ENCODE peak calls at places on chromosomes 12 and 14, in six cellular contexts. M, N, V, P, W and R are unnamed samples. For H3K4me1, the result is how much of the 10 kb centered on the place peaks cover.

GRCh38 chr12:105617141-105617540 is 286.6 kb downstream of the C12orf75 start:
- DNase-seq in V (no peak), W (no peak), N (no peak), P (no peak), M (no peak), R (no peak)

GRCh38 chr12:26791328-26791791 is 41.6 kb downstream of the ITPR2 start:
- DNase-seq in N (no peak), M (no peak), P (no peak), W (no peak), V (no peak), R (peak)

GRCh38 chr12:113244015-113244983 is 23.0 kb downstream of the TPCN1 start:
- DNase-seq in V (no peak), N (no peak), M (no peak), P (peak), W (peak), R (no peak)

GRCh38 chr12:73342733-73343132 is 1070.6 kb downstream of the TRHDE start:
- DNase-seq in W (no peak), M (no peak), P (no peak), V (no peak), N (no peak), R (no peak)

GRCh38 chr12:50282581-50283229 is 615 bp downstream of the LIMA1 start:
- DNase-seq in M (no peak), W (no peak), N (no peak), P (peak), V (no peak), R (peak)

GRCh38 chr14:95413289-95414215 is 93.8 kb upstream of the CLMN start:
- DNase-seq in V (no peak), N (no peak), P (no peak), W (no peak), M (no peak), R (peak)

GRCh38 chr12:127230843-127231260 is 1036.1 kb upstream of the TMEM132C start:
- DNase-seq in V (no peak), W (no peak), N (no peak), P (peak), M (no peak), R (peak)

GRCh38 chr12:65152586-65152985 is 16.8 kb upstream of the LEMD3 start:
- DNase-seq in N (no peak), V (no peak), W (no peak), M (no peak), P (peak), R (no peak)

GRCh38 chr12:116087962-116088361 is 189.5 kb downstream of the MED13L start:
- DNase-seq in N (no peak), P (no peak), M (no peak), V (no peak), W (no peak), R (no peak)

GRCh38 chr14:26531894-26532293 is 65.9 kb downstream of the NOVA1 start:
- DNase-seq in V (peak), P (peak), N (no peak), M (no peak), W (no peak), R (peak)

GRCh38 chr12:130686511-130686981 is 29.6 kb downstream of the RIMBP2 start:
- DNase-seq in M (no peak), P (no peak), V (no peak), W (no peak), N (no peak), R (no peak)

GRCh38 chr12:120265483-120266179 is at the start of gene PXN:
- DNase-seq in N (peak), W (peak), M (peak), V (peak), P (peak), R (peak)

GRCh38 chr14:32757568-32757967 is 181.1 kb upstream of the NPAS3 start:
- DNase-seq in V (no peak), P (no peak), W (no peak), N (no peak), M (no peak), R (no peak)

GRCh38 chr12:65637774-65638173 is 186.5 kb upstream of the HMGA2 start:
- DNase-seq in W (no peak), V (no peak), N (no peak), P (no peak), M (no peak), R (peak)

GRCh38 chr12:124523071-124523470 is 44.3 kb downstream of the NCOR2 start:
- DNase-seq in M (no peak), P (peak), W (no peak), V (no peak), N (no peak), R (peak)

GRCh38 chr12:130514149-130514551 is 176.5 kb downstream of the PIWIL1 start:
- DNase-seq in W (no peak), V (peak), N (no peak), P (no peak), M (no peak), R (no peak)

GRCh38 chr12:89962648-89963047 is 254.0 kb upstream of the ATP2B1 start:
- DNase-seq in N (no peak), V (no peak), M (no peak), W (no peak), P (no peak), R (peak)

GRCh38 chr12:120820885-120821510 is 83.2 kb downstream of the SPPL3 start:
- DNase-seq in V (no peak), W (no peak), P (no peak), M (no peak), N (peak), R (no peak)

GRCh38 chr12:48977290-48978281 is 536 bp upstream of the WNT1 start:
- DNase-seq in M (peak), W (peak), V (peak), N (peak), P (peak), R (peak)

GRCh38 chr14:74326369-74327152 is 21.7 kb upstream of the VRTN start:
- DNase-seq in N (no peak), M (no peak), P (no peak), W (no peak), V (peak), R (no peak)

GRCh38 chr12:122126713-122127597 is 47.1 kb downstream of the IL31 start:
- DNase-seq in P (no peak), V (peak), W (peak), M (no peak), N (no peak), R (no peak)

GRCh38 chr12:614727-615060 is 48.6 kb downstream of the NINJ2 start:
- DNase-seq in V (no peak), M (no peak), N (no peak), W (no peak), P (no peak), R (no peak)

GRCh38 chr14:70641548-70642312 is at the start of gene TTC9:
- DNase-seq in M (peak), V (peak), N (peak), P (no peak), W (peak), R (peak)

GRCh38 chr12:119593578-119594398 is at the start of gene TMEM233:
- DNase-seq in M (no peak), V (peak), W (peak), N (no peak), P (no peak), R (no peak)

GRCh38 chr14:99809864-99810854 is 16.9 kb downstream of the EML1 start:
- DNase-seq in W (no peak), P (no peak), M (no peak), N (no peak), V (no peak), R (peak)

GRCh38 chr12:47087088-47087688 is 7.4 kb upstream of the AMIGO2 start:
- DNase-seq in P (no peak), N (no peak), W (no peak), M (no peak), V (no peak), R (no peak)

GRCh38 chr12:111412007-111412829 is 6.5 kb downstream of the SH2B3 start:
- DNase-seq in V (peak), M (no peak), W (no peak), N (no peak), P (no peak), R (peak)

GRCh38 chr12:80752464-80752863 is 35.8 kb downstream of the MYF5 start:
- DNase-seq in V (no peak), N (no peak), M (no peak), P (no peak), W (no peak), R (peak)

GRCh38 chr14:54790092-54790491 is 112.5 kb downstream of the GCH1 start:
- DNase-seq in P (no peak), W (no peak), V (no peak), N (no peak), M (no peak), R (no peak)

GRCh38 chr12:32107376-32108267 is 975 bp downstream of the BICD1 start:
- DNase-seq in V (peak), M (no peak), W (no peak), P (peak), N (peak), R (peak)

GRCh38 chr12:131138638-131139362 is 185.1 kb downstream of the ADGRD1 start:
- DNase-seq in P (no peak), N (no peak), M (no peak), V (no peak), W (no peak), R (no peak)

GRCh38 chr12:66550626-66551025 is 128.2 kb downstream of the GRIP1 start:
- DNase-seq in V (no peak), P (no peak), N (no peak), M (no peak), W (no peak), R (no peak)

GRCh38 chr12:46153267-46153872 is 115.5 kb downstream of the SLC38A1 start:
- DNase-seq in M (no peak), N (peak), V (peak), W (no peak), P (no peak), R (peak)

GRCh38 chr12:100741084-100741711 is 53.4 kb upstream of the ANO4 start:
- DNase-seq in W (no peak), M (no peak), V (peak), N (peak), P (peak), R (peak)

GRCh38 chr12:106914796-106915634 is 40.7 kb upstream of the TMEM263 start:
- DNase-seq in P (no peak), W (no peak), N (no peak), V (no peak), M (no peak), R (no peak)

GRCh38 chr14:73753043-73753886 is 39.1 kb upstream of the PNMA1 start:
- DNase-seq in P (no peak), W (no peak), M (no peak), V (no peak), N (peak), R (peak)

GRCh38 chr14:104419865-104420458 is 159.6 kb upstream of the C14orf180 start:
- DNase-seq in V (no peak), M (no peak), N (no peak), P (no peak), W (no peak), R (no peak)

GRCh38 chr12:6494968-6495367 is 1.1 kb downstream of the NCAPD2 start:
- DNase-seq in N (no peak), V (no peak), W (no peak), P (peak), M (no peak), R (peak)

DNA sequence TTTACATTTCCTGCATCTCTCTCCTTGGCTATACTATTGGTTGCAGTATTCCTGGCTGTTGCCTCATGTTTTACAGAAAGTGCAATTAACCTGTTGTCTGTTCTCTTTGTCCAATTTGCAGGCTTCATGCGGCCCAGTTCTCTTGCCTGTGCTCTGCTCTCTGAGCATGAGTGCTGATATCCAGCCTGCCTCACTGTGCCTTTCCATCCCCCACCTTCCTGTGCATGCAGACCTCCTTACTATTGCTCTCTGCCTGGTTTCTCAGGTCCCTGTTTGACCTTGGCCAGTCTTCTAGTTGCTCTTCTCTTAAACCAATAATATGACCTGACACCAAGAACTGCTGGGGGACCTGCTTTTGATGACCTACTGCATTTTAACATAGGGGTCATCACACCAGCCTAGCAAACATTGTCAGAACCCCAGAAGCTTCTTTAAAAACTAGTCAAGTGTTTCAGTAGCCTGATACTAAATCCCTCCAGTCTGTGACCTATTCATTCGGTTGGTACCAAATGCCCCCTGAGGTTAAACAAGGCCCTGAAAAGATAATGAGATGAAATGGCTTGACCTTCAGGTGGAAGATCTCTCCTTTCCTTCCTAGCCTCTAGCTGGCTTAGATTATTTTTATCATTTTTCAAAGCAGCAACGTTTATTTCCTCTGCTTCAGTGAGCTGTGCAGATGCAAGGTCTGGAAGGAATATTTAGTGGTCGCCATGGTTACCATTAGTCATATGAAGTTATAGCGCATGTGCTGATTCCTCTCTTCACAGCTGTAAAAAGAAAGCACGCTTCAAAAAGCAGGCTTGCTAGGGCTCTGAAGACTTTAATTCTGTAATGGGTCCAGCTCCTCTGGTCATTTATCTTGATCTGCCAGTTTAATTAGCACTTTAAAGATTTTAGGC is 216.5 kb downstream of the PHLDA1 start:
- DNase-seq in W (no peak), P (peak), N (peak), V (no peak), M (no peak), R (peak)
- H3K4me1 ChIP-seq in W (under half), P (under half), N (under half), V (under half), M (under half), R (half or more)

GRCh38 chr12:52519826-52520662 is at the start of gene KRT5:
- DNase-seq in P (peak), W (no peak), N (no peak), M (no peak), V (no peak), R (no peak)
- H3K4me1 ChIP-seq in P (half or more), W (under half), N (under half), M (under half), V (under half), R (under half)

DNA sequence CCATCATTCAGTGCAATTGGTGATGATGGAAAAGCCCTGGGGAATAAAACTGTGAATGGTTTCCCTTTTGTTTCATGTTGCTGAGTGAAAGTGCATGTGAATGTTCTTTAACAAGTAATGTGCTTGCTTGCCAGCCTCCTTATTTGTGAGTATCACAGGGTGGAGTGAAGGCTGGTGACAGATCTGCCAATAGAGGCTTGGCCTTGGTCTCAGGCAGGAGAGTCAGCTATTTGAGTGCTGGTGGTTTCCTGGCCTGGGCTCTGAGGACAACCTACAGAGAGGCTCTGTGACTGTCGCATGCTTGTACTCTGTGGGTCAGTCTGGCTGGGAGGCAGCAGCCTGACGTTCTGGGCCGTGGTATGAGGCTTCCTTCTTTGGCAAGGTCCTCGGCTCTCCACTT is 20.7 kb downstream of the KRT85 start:
- DNase-seq in W (no peak), N (no peak), M (no peak), P (no peak), V (no peak), R (no peak)
- H3K4me1 ChIP-seq in W (under half), N (under half), M (under half), P (under half), V (under half), R (under half)

DNA sequence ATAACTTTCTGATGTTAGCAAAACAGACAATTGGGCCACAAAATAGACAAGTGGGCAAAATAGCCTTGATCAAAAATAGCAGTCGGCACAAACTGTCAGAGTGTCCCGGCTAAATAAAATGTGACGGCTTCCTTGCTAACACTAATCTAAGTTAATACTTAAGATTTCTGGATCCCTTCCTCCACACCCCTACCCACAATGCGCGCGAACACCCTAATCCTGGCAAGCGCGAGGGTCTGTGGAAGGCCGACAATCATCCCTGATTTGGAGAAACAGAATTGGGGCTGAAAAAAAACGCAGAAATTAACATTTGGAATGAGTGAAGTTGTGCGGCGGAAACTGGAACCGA is 489 bp downstream of the CEP290 start:
- DNase-seq in V (no peak), M (no peak), N (no peak), W (no peak), P (no peak), R (no peak)
- H3K4me1 ChIP-seq in V (under half), M (under half), N (under half), W (under half), P (under half), R (under half)

GRCh38 chr14:91389173-91389572 is 28.4 kb downstream of the CCDC88C start:
- DNase-seq in V (no peak), P (no peak), N (no peak), W (no peak), M (no peak), R (no peak)
- H3K4me1 ChIP-seq in V (under half), P (under half), N (half or more), W (under half), M (half or more), R (under half)

GRCh38 chr14:68815288-68816182 is 22.7 kb upstream of the ZFP36L1 start:
- DNase-seq in M (no peak), W (no peak), V (no peak), P (no peak), N (peak), R (peak)

GRCh38 chr14:68816183-68816942 is 23.5 kb upstream of the ZFP36L1 start:
- DNase-seq in N (peak), V (peak), W (peak), M (peak), P (peak), R (peak)

GRCh38 chr14:68816943-68817430 is 24.1 kb upstream of the ZFP36L1 start:
- DNase-seq in V (no peak), N (no peak), W (no peak), P (no peak), M (no peak), R (no peak)

GRCh38 chr14:68819260-68819691 is 26.4 kb upstream of the ZFP36L1 start:
- DNase-seq in P (peak), V (peak), M (no peak), N (peak), W (no peak), R (peak)

DNA sequence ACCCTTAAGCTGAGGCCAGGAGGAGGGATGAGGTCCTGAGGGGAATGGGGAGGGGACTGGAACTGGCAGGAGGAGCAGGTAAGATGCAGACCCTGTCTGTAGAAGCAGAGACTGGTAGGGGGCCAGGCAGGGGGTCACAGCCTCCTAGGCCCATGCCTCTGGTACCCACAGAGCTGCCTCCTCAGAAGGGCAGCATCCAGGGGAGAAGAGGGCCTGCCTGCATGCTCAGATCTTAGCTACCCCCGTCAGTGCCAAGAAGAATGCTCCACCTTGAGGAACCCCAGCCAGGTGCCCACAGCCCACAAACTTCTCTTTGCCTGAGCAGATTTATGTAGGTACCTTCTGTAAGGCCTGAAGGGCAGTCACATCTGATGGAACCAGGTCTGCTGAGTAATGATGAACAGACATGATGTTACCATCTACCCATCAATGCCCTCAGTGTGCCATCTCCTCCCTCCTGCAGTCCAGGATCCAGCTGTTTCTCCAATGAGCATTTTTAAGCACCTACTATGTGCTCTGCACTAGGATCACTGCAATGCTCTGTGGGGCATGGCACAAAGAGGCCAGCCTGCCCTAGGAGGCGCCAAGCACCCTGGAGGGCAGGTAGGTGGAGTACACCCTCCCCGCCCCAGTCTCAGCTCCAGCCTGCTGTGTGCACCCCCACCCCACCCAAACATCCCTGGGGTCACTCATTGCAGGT is 24.8 kb upstream of the ZFP36L1 start:
- DNase-seq in V (no peak), M (no peak), N (no peak), P (no peak), W (no peak), R (no peak)
- H3K4me1 ChIP-seq in V (under half), M (half or more), N (half or more), P (under half), W (half or more), R (under half)